ENCODE peak calls at places on chromosomes 4 and X, in five cellular contexts. One of them, this sample, is unnamed. For H3K4me1, the result is how much of the 10 kb centered on the place peaks cover.

GRCh38 chr4:33625762-33626161 is 2618.6 kb downstream of the ARAP2 start:
- DNase-seq in esophagus muscularis mucosa: no peak
- DNase-seq in colonic mucosa: no peak
- DNase-seq in ascending aorta: no peak
- DNase-seq in GM23248: no peak
- DNase-seq in this sample: no peak

GRCh38 chr4:1758306-1759121 is 34.6 kb upstream of the FGFR3 start:
- DNase-seq in esophagus muscularis mucosa: no peak
- DNase-seq in ascending aorta: no peak
- DNase-seq in colonic mucosa: no peak
- DNase-seq in GM23248: no peak
- DNase-seq in this sample: no peak

GRCh38 chrX:133968109-133968508 is 17.3 kb downstream of the GPC3 start:
- DNase-seq in ascending aorta: no peak
- DNase-seq in GM23248: no peak
- DNase-seq in colonic mucosa: no peak
- DNase-seq in esophagus muscularis mucosa: no peak
- DNase-seq in this sample: no peak

GRCh38 chrX:69312141-69312670 is 147.0 kb upstream of the PJA1 start:
- DNase-seq in GM23248: no peak
- DNase-seq in ascending aorta: no peak
- DNase-seq in colonic mucosa: no peak
- DNase-seq in esophagus muscularis mucosa: no peak
- DNase-seq in this sample: no peak

GRCh38 chr4:102430511-102430910 is 70.6 kb upstream of the NFKB1 start:
- DNase-seq in colonic mucosa: no peak
- DNase-seq in ascending aorta: no peak
- DNase-seq in esophagus muscularis mucosa: no peak
- DNase-seq in GM23248: peak
- DNase-seq in this sample: no peak

GRCh38 chr4:46392421-46392820 is 2.5 kb upstream of the GABRA2 start:
- DNase-seq in colonic mucosa: no peak
- DNase-seq in esophagus muscularis mucosa: no peak
- DNase-seq in GM23248: no peak
- DNase-seq in ascending aorta: no peak
- DNase-seq in this sample: no peak

GRCh38 chr4:131547506-131547981 is 1601.5 kb upstream of the PCDH10 start:
- DNase-seq in colonic mucosa: no peak
- DNase-seq in GM23248: no peak
- DNase-seq in esophagus muscularis mucosa: no peak
- DNase-seq in ascending aorta: no peak
- DNase-seq in this sample: no peak

GRCh38 chr4:169345207-169345788 is 74.5 kb upstream of the SH3RF1 start:
- DNase-seq in colonic mucosa: no peak
- DNase-seq in esophagus muscularis mucosa: no peak
- DNase-seq in GM23248: peak
- DNase-seq in ascending aorta: no peak
- DNase-seq in this sample: no peak

GRCh38 chrX:77894921-77895886 is at the start of gene MAGT1:
- DNase-seq in esophagus muscularis mucosa: peak
- DNase-seq in colonic mucosa: peak
- DNase-seq in ascending aorta: peak
- DNase-seq in GM23248: peak
- DNase-seq in this sample: peak

GRCh38 chrX:120452131-120452530 is 17.0 kb downstream of the LAMP2 start:
- DNase-seq in GM23248: peak
- DNase-seq in ascending aorta: no peak
- DNase-seq in colonic mucosa: no peak
- DNase-seq in esophagus muscularis mucosa: no peak
- DNase-seq in this sample: no peak

GRCh38 chr4:143384381-143384994 is 47.8 kb downstream of the GAB1 start:
- DNase-seq in colonic mucosa: no peak
- DNase-seq in ascending aorta: no peak
- DNase-seq in GM23248: peak
- DNase-seq in esophagus muscularis mucosa: no peak
- DNase-seq in this sample: no peak
- H3K4me1 ChIP-seq in colonic mucosa: under half
- H3K4me1 ChIP-seq in ascending aorta: under half
- H3K4me1 ChIP-seq in GM23248: under half
- H3K4me1 ChIP-seq in esophagus muscularis mucosa: half or more
- H3K4me1 ChIP-seq in this sample: under half

GRCh38 chrX:79161655-79162054 is 17.2 kb downstream of the GPR174 start:
- DNase-seq in ascending aorta: no peak
- DNase-seq in GM23248: no peak
- DNase-seq in esophagus muscularis mucosa: no peak
- DNase-seq in colonic mucosa: no peak
- DNase-seq in this sample: no peak
- H3K4me1 ChIP-seq in ascending aorta: under half
- H3K4me1 ChIP-seq in GM23248: under half
- H3K4me1 ChIP-seq in esophagus muscularis mucosa: under half
- H3K4me1 ChIP-seq in colonic mucosa: under half
- H3K4me1 ChIP-seq in this sample: under half

DNA sequence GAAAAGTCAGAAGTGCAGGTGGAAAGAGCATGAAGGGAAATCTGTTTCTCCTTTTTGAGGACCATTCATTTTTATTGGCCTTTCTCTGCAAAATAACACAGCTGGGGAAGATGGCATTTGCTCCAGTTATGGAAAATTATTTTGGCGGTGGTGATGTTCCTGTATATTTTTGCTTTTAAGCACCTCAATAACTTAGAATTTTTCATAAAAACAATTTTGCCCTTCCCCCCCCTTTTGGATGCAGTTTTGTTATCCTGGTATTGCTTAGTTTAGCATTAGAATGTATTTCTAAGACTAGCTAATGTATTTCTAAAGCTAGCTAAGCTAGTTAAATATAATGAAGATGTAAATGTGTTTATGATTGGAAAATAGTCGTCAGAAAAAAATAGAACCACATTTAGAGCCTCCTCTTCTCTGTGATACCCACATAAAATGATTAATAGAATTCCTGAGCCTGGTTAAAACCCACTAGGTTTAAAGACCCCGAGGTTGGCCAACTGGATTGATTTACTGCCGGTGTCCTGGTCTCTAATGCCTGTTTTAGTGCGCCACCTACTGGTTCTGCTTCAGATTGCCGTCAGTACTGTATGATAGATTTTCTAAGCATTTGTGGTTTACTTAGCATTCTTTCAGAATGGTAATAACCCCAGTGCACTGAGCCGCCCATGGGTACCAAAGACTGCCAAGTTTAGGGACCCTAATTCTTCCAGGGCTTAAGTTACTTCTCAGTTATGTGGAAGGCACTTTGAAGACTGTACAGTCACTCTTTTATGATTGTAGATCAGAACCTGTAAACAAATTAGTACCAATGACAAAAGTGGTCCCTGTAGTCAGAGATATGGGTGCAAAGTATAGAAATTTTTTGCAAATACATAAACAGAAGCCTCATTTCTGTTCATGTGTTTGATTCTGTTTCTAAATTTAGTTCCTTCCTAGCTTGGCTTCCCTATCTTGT is 11.4 kb downstream of the KLF3 start:
- DNase-seq in ascending aorta: no peak
- DNase-seq in esophagus muscularis mucosa: peak
- DNase-seq in colonic mucosa: peak
- DNase-seq in GM23248: peak
- DNase-seq in this sample: peak
- H3K4me1 ChIP-seq in ascending aorta: half or more
- H3K4me1 ChIP-seq in esophagus muscularis mucosa: half or more
- H3K4me1 ChIP-seq in colonic mucosa: under half
- H3K4me1 ChIP-seq in GM23248: half or more
- H3K4me1 ChIP-seq in this sample: under half

DNA sequence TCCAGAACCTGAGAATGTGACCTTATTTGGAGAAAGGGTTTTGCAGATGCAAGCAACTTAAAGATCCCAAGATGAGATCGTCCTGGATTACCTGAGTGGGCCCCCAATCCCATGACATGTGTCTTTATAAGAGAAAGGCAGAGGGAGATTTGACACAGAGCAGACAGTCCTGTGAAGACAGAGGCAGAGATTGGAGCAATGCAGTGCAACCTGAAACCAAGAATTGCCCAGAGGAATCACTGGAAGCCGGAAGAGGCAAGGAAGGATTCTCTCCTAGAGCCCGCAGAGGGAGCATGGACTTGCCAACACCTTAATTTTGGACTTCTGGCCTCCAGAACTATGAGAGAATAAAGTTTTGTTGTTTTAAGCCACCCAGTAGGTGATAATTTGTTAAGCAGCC is 171.6 kb downstream of the SMIM20 start:
- DNase-seq in ascending aorta: no peak
- DNase-seq in GM23248: no peak
- DNase-seq in colonic mucosa: no peak
- DNase-seq in esophagus muscularis mucosa: no peak
- DNase-seq in this sample: no peak
- H3K4me1 ChIP-seq in ascending aorta: under half
- H3K4me1 ChIP-seq in GM23248: under half
- H3K4me1 ChIP-seq in colonic mucosa: under half
- H3K4me1 ChIP-seq in esophagus muscularis mucosa: under half
- H3K4me1 ChIP-seq in this sample: under half

GRCh38 chr4:146105464-146105863 is 70.1 kb upstream of the LSM6 start:
- DNase-seq in GM23248: no peak
- DNase-seq in ascending aorta: no peak
- DNase-seq in colonic mucosa: no peak
- DNase-seq in esophagus muscularis mucosa: peak
- DNase-seq in this sample: no peak
- H3K4me1 ChIP-seq in GM23248: under half
- H3K4me1 ChIP-seq in ascending aorta: under half
- H3K4me1 ChIP-seq in colonic mucosa: under half
- H3K4me1 ChIP-seq in esophagus muscularis mucosa: under half
- H3K4me1 ChIP-seq in this sample: under half

DNA sequence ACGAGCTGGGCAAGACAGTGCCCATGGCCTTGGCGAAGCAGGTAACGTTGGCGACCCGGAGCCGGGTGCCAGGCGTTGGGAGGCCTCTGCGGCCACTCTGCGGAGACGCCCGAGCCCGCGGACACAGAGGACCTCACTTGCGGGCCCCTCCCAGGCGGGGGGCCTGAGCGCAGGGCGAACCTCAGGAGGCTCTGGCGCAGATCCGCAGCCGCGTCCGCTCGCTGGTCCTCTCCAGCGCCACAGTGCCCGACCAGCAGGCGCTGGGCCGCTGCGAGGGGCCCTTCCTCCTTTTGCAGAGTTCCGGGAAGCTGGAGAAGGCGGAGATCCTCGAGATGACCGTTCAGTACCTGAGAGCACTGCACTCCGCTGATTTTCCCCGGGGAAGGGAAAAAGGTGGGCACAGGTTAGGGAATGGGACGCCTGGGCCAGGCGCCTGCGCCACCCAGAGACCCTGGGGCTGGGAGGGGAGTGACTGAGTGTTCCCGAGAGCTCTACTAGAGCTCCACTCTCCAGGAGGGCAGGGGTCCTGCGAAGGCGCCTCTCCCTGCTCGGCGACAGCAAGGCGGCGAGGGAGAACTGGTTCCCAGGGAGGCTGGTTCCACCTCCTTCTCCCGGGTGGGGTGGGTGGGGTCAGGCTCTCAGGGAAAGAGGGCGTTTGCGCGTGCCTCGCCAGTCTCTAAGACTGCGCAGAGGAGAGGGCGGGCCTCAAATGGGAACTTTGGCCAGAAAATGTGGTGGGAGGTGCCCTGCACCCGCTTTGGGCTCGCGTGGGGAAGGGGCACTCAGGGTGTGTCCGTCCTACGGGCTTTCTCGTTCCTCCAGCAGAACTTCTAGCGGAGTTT is 1.4 kb downstream of the HELT start:
- DNase-seq in ascending aorta: no peak
- DNase-seq in GM23248: no peak
- DNase-seq in colonic mucosa: peak
- DNase-seq in esophagus muscularis mucosa: no peak
- DNase-seq in this sample: no peak
- H3K4me1 ChIP-seq in ascending aorta: under half
- H3K4me1 ChIP-seq in GM23248: under half
- H3K4me1 ChIP-seq in colonic mucosa: under half
- H3K4me1 ChIP-seq in esophagus muscularis mucosa: under half
- H3K4me1 ChIP-seq in this sample: under half

GRCh38 chr4:87056884-87057283 is 122.1 kb downstream of the AFF1 start:
- DNase-seq in colonic mucosa: no peak
- DNase-seq in GM23248: no peak
- DNase-seq in esophagus muscularis mucosa: peak
- DNase-seq in ascending aorta: no peak
- DNase-seq in this sample: no peak

GRCh38 chr4:87054900-87055299 is 120.1 kb downstream of the AFF1 start:
- DNase-seq in GM23248: no peak
- DNase-seq in esophagus muscularis mucosa: peak
- DNase-seq in ascending aorta: no peak
- DNase-seq in colonic mucosa: no peak
- DNase-seq in this sample: no peak

GRCh38 chr4:87055340-87055739 is 120.5 kb downstream of the AFF1 start:
- DNase-seq in esophagus muscularis mucosa: peak
- DNase-seq in ascending aorta: no peak
- DNase-seq in GM23248: no peak
- DNase-seq in colonic mucosa: no peak
- DNase-seq in this sample: no peak

GRCh38 chr4:87058272-87059073 is 123.7 kb downstream of the AFF1 start:
- DNase-seq in ascending aorta: no peak
- DNase-seq in GM23248: peak
- DNase-seq in colonic mucosa: no peak
- DNase-seq in esophagus muscularis mucosa: peak
- DNase-seq in this sample: no peak

GRCh38 chr4:87057835-87058234 is 123.0 kb downstream of the AFF1 start:
- DNase-seq in esophagus muscularis mucosa: no peak
- DNase-seq in GM23248: no peak
- DNase-seq in ascending aorta: no peak
- DNase-seq in colonic mucosa: no peak
- DNase-seq in this sample: no peak
- H3K4me1 ChIP-seq in esophagus muscularis mucosa: half or more
- H3K4me1 ChIP-seq in GM23248: under half
- H3K4me1 ChIP-seq in ascending aorta: under half
- H3K4me1 ChIP-seq in colonic mucosa: under half
- H3K4me1 ChIP-seq in this sample: under half

GRCh38 chr4:78567502-78568075 is 16.0 kb downstream of the ANXA3 start:
- DNase-seq in esophagus muscularis mucosa: no peak
- DNase-seq in GM23248: no peak
- DNase-seq in colonic mucosa: no peak
- DNase-seq in ascending aorta: no peak
- DNase-seq in this sample: no peak

GRCh38 chr4:78565971-78566372 is 14.4 kb downstream of the ANXA3 start:
- DNase-seq in colonic mucosa: no peak
- DNase-seq in esophagus muscularis mucosa: no peak
- DNase-seq in ascending aorta: no peak
- DNase-seq in GM23248: peak
- DNase-seq in this sample: no peak

GRCh38 chr4:78566834-78567501 is 15.4 kb downstream of the ANXA3 start:
- DNase-seq in GM23248: peak
- DNase-seq in colonic mucosa: no peak
- DNase-seq in ascending aorta: no peak
- DNase-seq in esophagus muscularis mucosa: no peak
- DNase-seq in this sample: no peak

GRCh38 chr4:78568640-78569261 is 17.2 kb downstream of the ANXA3 start:
- DNase-seq in ascending aorta: no peak
- DNase-seq in esophagus muscularis mucosa: no peak
- DNase-seq in colonic mucosa: no peak
- DNase-seq in GM23248: peak
- DNase-seq in this sample: no peak

DNA sequence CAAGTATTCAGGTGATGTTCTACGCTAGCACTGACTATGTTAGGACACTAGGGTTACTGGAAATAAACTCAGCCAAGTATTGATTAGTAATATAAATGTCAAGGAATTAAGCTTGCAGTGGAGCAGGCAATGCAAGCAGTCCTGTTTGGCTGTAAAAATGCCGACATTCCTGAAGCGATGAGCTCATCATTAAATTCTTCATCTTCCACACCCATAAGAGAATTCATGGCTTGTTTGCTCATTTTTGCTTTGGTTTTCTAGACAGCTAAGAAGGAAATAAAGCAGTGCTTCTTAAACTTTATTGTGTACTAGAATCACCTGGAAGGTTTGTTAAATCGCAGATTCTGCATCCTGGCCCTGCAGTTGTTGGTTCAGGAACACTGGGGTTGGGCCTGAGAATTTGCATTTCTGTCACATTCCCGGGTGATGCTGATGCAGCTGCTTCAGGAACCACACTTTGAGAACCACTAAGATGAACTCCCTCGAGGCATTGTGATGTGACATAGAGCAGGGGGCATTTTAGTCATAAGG is 17.8 kb downstream of the ANXA3 start:
- DNase-seq in esophagus muscularis mucosa: no peak
- DNase-seq in GM23248: peak
- DNase-seq in colonic mucosa: no peak
- DNase-seq in ascending aorta: no peak
- DNase-seq in this sample: no peak
- H3K4me1 ChIP-seq in esophagus muscularis mucosa: half or more
- H3K4me1 ChIP-seq in GM23248: half or more
- H3K4me1 ChIP-seq in colonic mucosa: under half
- H3K4me1 ChIP-seq in ascending aorta: under half
- H3K4me1 ChIP-seq in this sample: under half

This sample was measured in iPS DF 6.9.